ENCODE peak calls at places on chromosomes 6 and 20, in ten cellular contexts. One of them, this sample, is unnamed.

GRCh38 chr20:7432612-7433011 is 507.6 kb downstream of the HAO1 start:
- DNase-seq in epithelial cell of esophagus: no peak
- DNase-seq in A549: no peak
- DNase-seq in GM12865: no peak
- DNase-seq in NCI-H748 treated with DMSO at 0.1 percent for 48 hours: no peak
- DNase-seq in mesothelial cell of epicardium: no peak
- DNase-seq in epithelial cell of prostate: no peak
- DNase-seq in activated naive CD8-positive, alpha-beta T cell treated with anti-CD3 and anti-CD28 coated beads, Interleukin-2, amount 50 U/mL, for 24 hours: no peak
- DNase-seq in activated gamma-delta T cell treated with Interleukin-2 at 50 U/mL for 16 hours: no peak
- DNase-seq in EL: no peak
- DNase-seq in this sample: no peak

GRCh38 chr6:41457303-41457670 is 88.9 kb upstream of the FOXP4 start:
- DNase-seq in NCI-H748 treated with DMSO at 0.1 percent for 48 hours: no peak
- DNase-seq in A549: no peak
- DNase-seq in epithelial cell of prostate: no peak
- DNase-seq in activated naive CD8-positive, alpha-beta T cell treated with anti-CD3 and anti-CD28 coated beads, Interleukin-2, amount 50 U/mL, for 24 hours: no peak
- DNase-seq in mesothelial cell of epicardium: no peak
- DNase-seq in GM12865: no peak
- DNase-seq in EL: no peak
- DNase-seq in activated gamma-delta T cell treated with Interleukin-2 at 50 U/mL for 16 hours: no peak
- DNase-seq in epithelial cell of esophagus: no peak
- DNase-seq in this sample: no peak

GRCh38 chr20:7924692-7925091 is 15.6 kb downstream of the HAO1 start:
- DNase-seq in GM12865: peak; percentile 3
- DNase-seq in A549: no peak
- DNase-seq in epithelial cell of prostate: peak; percentile 46
- DNase-seq in activated gamma-delta T cell treated with Interleukin-2 at 50 U/mL for 16 hours: no peak
- DNase-seq in NCI-H748 treated with DMSO at 0.1 percent for 48 hours: no peak
- DNase-seq in activated naive CD8-positive, alpha-beta T cell treated with anti-CD3 and anti-CD28 coated beads, Interleukin-2, amount 50 U/mL, for 24 hours: no peak
- DNase-seq in mesothelial cell of epicardium: no peak
- DNase-seq in epithelial cell of esophagus: peak; percentile 90
- DNase-seq in EL: peak; percentile 94
- DNase-seq in this sample: no peak

GRCh38 chr20:37727247-37727956 is 33.6 kb downstream of the CTNNBL1 start:
- DNase-seq in activated gamma-delta T cell treated with Interleukin-2 at 50 U/mL for 16 hours: no peak
- DNase-seq in activated naive CD8-positive, alpha-beta T cell treated with anti-CD3 and anti-CD28 coated beads, Interleukin-2, amount 50 U/mL, for 24 hours: no peak
- DNase-seq in epithelial cell of prostate: no peak
- DNase-seq in NCI-H748 treated with DMSO at 0.1 percent for 48 hours: no peak
- DNase-seq in GM12865: no peak
- DNase-seq in EL: peak; percentile 8
- DNase-seq in epithelial cell of esophagus: peak; percentile 27
- DNase-seq in mesothelial cell of epicardium: no peak
- DNase-seq in A549: no peak
- DNase-seq in this sample: no peak

GRCh38 chr6:125753218-125753936 is 3.9 kb downstream of the HEY2 start:
- DNase-seq in EL: peak; percentile 14
- DNase-seq in epithelial cell of prostate: no peak
- DNase-seq in GM12865: peak; percentile 50
- DNase-seq in NCI-H748 treated with DMSO at 0.1 percent for 48 hours: peak; percentile 20
- DNase-seq in A549: peak; percentile 39
- DNase-seq in mesothelial cell of epicardium: no peak
- DNase-seq in activated naive CD8-positive, alpha-beta T cell treated with anti-CD3 and anti-CD28 coated beads, Interleukin-2, amount 50 U/mL, for 24 hours: no peak
- DNase-seq in activated gamma-delta T cell treated with Interleukin-2 at 50 U/mL for 16 hours: no peak
- DNase-seq in epithelial cell of esophagus: peak; percentile 40
- DNase-seq in this sample: no peak

GRCh38 chr6:96142142-96142541 is 126.4 kb downstream of the FUT9 start:
- DNase-seq in A549: no peak
- DNase-seq in epithelial cell of prostate: no peak
- DNase-seq in epithelial cell of esophagus: no peak
- DNase-seq in EL: no peak
- DNase-seq in NCI-H748 treated with DMSO at 0.1 percent for 48 hours: no peak
- DNase-seq in mesothelial cell of epicardium: no peak
- DNase-seq in activated gamma-delta T cell treated with Interleukin-2 at 50 U/mL for 16 hours: no peak
- DNase-seq in activated naive CD8-positive, alpha-beta T cell treated with anti-CD3 and anti-CD28 coated beads, Interleukin-2, amount 50 U/mL, for 24 hours: no peak
- DNase-seq in GM12865: no peak
- DNase-seq in this sample: no peak

GRCh38 chr6:26103770-26104456 is 16.7 kb downstream of the HFE start:
- DNase-seq in activated naive CD8-positive, alpha-beta T cell treated with anti-CD3 and anti-CD28 coated beads, Interleukin-2, amount 50 U/mL, for 24 hours: peak; percentile 88
- DNase-seq in mesothelial cell of epicardium: peak; percentile 79
- DNase-seq in GM12865: peak; percentile 99
- DNase-seq in epithelial cell of prostate: peak; percentile 72
- DNase-seq in EL: peak; percentile 98
- DNase-seq in A549: peak; percentile 93
- DNase-seq in activated gamma-delta T cell treated with Interleukin-2 at 50 U/mL for 16 hours: peak; percentile 87
- DNase-seq in epithelial cell of esophagus: peak; percentile 90
- DNase-seq in NCI-H748 treated with DMSO at 0.1 percent for 48 hours: peak; percentile 96
- DNase-seq in this sample: peak; percentile 91

GRCh38 chr6:157274116-157274470 is 49.2 kb downstream of the TMEM242 start:
- DNase-seq in activated naive CD8-positive, alpha-beta T cell treated with anti-CD3 and anti-CD28 coated beads, Interleukin-2, amount 50 U/mL, for 24 hours: no peak
- DNase-seq in epithelial cell of prostate: no peak
- DNase-seq in epithelial cell of esophagus: no peak
- DNase-seq in NCI-H748 treated with DMSO at 0.1 percent for 48 hours: no peak
- DNase-seq in EL: no peak
- DNase-seq in mesothelial cell of epicardium: no peak
- DNase-seq in GM12865: peak; percentile 21
- DNase-seq in A549: no peak
- DNase-seq in activated gamma-delta T cell treated with Interleukin-2 at 50 U/mL for 16 hours: no peak
- DNase-seq in this sample: no peak

GRCh38 chr6:52820198-52820597 is 16.6 kb upstream of the GSTA1 start:
- DNase-seq in activated gamma-delta T cell treated with Interleukin-2 at 50 U/mL for 16 hours: no peak
- DNase-seq in epithelial cell of prostate: no peak
- DNase-seq in A549: no peak
- DNase-seq in EL: peak; percentile 59
- DNase-seq in mesothelial cell of epicardium: no peak
- DNase-seq in epithelial cell of esophagus: no peak
- DNase-seq in NCI-H748 treated with DMSO at 0.1 percent for 48 hours: no peak
- DNase-seq in GM12865: no peak
- DNase-seq in activated naive CD8-positive, alpha-beta T cell treated with anti-CD3 and anti-CD28 coated beads, Interleukin-2, amount 50 U/mL, for 24 hours: no peak
- DNase-seq in this sample: no peak

GRCh38 chr20:32354592-32355416 is 3.3 kb upstream of the ASXL1 start:
- DNase-seq in NCI-H748 treated with DMSO at 0.1 percent for 48 hours: no peak
- DNase-seq in epithelial cell of prostate: no peak
- DNase-seq in mesothelial cell of epicardium: no peak
- DNase-seq in epithelial cell of esophagus: peak; percentile 78
- DNase-seq in activated gamma-delta T cell treated with Interleukin-2 at 50 U/mL for 16 hours: no peak
- DNase-seq in EL: peak; percentile 92
- DNase-seq in activated naive CD8-positive, alpha-beta T cell treated with anti-CD3 and anti-CD28 coated beads, Interleukin-2, amount 50 U/mL, for 24 hours: no peak
- DNase-seq in GM12865: peak; percentile 80
- DNase-seq in A549: peak; percentile 64
- DNase-seq in this sample: no peak

GRCh38 chr6:124066995-124067552 is 263.4 kb downstream of the NKAIN2 start:
- DNase-seq in EL: no peak
- DNase-seq in GM12865: no peak
- DNase-seq in NCI-H748 treated with DMSO at 0.1 percent for 48 hours: no peak
- DNase-seq in epithelial cell of prostate: no peak
- DNase-seq in activated naive CD8-positive, alpha-beta T cell treated with anti-CD3 and anti-CD28 coated beads, Interleukin-2, amount 50 U/mL, for 24 hours: no peak
- DNase-seq in activated gamma-delta T cell treated with Interleukin-2 at 50 U/mL for 16 hours: no peak
- DNase-seq in mesothelial cell of epicardium: no peak
- DNase-seq in A549: no peak
- DNase-seq in epithelial cell of esophagus: no peak
- DNase-seq in this sample: no peak

GRCh38 chr6:112511441-112511840 is 164.3 kb downstream of the RFPL4B start:
- DNase-seq in activated gamma-delta T cell treated with Interleukin-2 at 50 U/mL for 16 hours: no peak
- DNase-seq in A549: no peak
- DNase-seq in mesothelial cell of epicardium: no peak
- DNase-seq in NCI-H748 treated with DMSO at 0.1 percent for 48 hours: no peak
- DNase-seq in activated naive CD8-positive, alpha-beta T cell treated with anti-CD3 and anti-CD28 coated beads, Interleukin-2, amount 50 U/mL, for 24 hours: no peak
- DNase-seq in epithelial cell of prostate: peak; percentile 12
- DNase-seq in epithelial cell of esophagus: peak; percentile 46
- DNase-seq in GM12865: no peak
- DNase-seq in EL: no peak
- DNase-seq in this sample: no peak

GRCh38 chr6:118377711-118378414 is 170.2 kb upstream of the PLN start:
- DNase-seq in A549: no peak
- DNase-seq in EL: no peak
- DNase-seq in GM12865: no peak
- DNase-seq in epithelial cell of esophagus: no peak
- DNase-seq in activated gamma-delta T cell treated with Interleukin-2 at 50 U/mL for 16 hours: no peak
- DNase-seq in NCI-H748 treated with DMSO at 0.1 percent for 48 hours: peak; percentile 96
- DNase-seq in mesothelial cell of epicardium: no peak
- DNase-seq in activated naive CD8-positive, alpha-beta T cell treated with anti-CD3 and anti-CD28 coated beads, Interleukin-2, amount 50 U/mL, for 24 hours: no peak
- DNase-seq in epithelial cell of prostate: no peak
- DNase-seq in this sample: no peak

GRCh38 chr20:16123623-16124022 is 449.6 kb downstream of the KIF16B start:
- DNase-seq in NCI-H748 treated with DMSO at 0.1 percent for 48 hours: no peak
- DNase-seq in mesothelial cell of epicardium: no peak
- DNase-seq in epithelial cell of esophagus: peak; percentile 23
- DNase-seq in activated gamma-delta T cell treated with Interleukin-2 at 50 U/mL for 16 hours: no peak
- DNase-seq in activated naive CD8-positive, alpha-beta T cell treated with anti-CD3 and anti-CD28 coated beads, Interleukin-2, amount 50 U/mL, for 24 hours: no peak
- DNase-seq in GM12865: no peak
- DNase-seq in A549: no peak
- DNase-seq in EL: no peak
- DNase-seq in epithelial cell of prostate: no peak
- DNase-seq in this sample: no peak

GRCh38 chr20:50915424-50915823 is 15.8 kb downstream of the ADNP start:
- DNase-seq in activated naive CD8-positive, alpha-beta T cell treated with anti-CD3 and anti-CD28 coated beads, Interleukin-2, amount 50 U/mL, for 24 hours: no peak
- DNase-seq in epithelial cell of esophagus: peak; percentile 46
- DNase-seq in NCI-H748 treated with DMSO at 0.1 percent for 48 hours: no peak
- DNase-seq in epithelial cell of prostate: no peak
- DNase-seq in mesothelial cell of epicardium: no peak
- DNase-seq in A549: no peak
- DNase-seq in activated gamma-delta T cell treated with Interleukin-2 at 50 U/mL for 16 hours: no peak
- DNase-seq in GM12865: no peak
- DNase-seq in EL: peak; percentile 66
- DNase-seq in this sample: no peak

GRCh38 chr6:4941782-4942672 is 61.8 kb downstream of the RPP40 start:
- DNase-seq in NCI-H748 treated with DMSO at 0.1 percent for 48 hours: no peak
- DNase-seq in EL: peak; percentile 99
- DNase-seq in epithelial cell of prostate: peak; percentile 77
- DNase-seq in GM12865: peak; percentile 78
- DNase-seq in mesothelial cell of epicardium: no peak
- DNase-seq in activated naive CD8-positive, alpha-beta T cell treated with anti-CD3 and anti-CD28 coated beads, Interleukin-2, amount 50 U/mL, for 24 hours: peak; percentile 28
- DNase-seq in activated gamma-delta T cell treated with Interleukin-2 at 50 U/mL for 16 hours: peak; percentile 35
- DNase-seq in epithelial cell of esophagus: peak; percentile 94
- DNase-seq in A549: peak; percentile 81
- DNase-seq in this sample: peak; percentile 6